ENCODE peak calls at places on chromosomes 2 and 18, in six cellular contexts. U is neuronal stem cell, A is IMR-90, M is H1, F is H9, I is trophoblast cell. E is an unnamed sample.

GRCh38 chr18:46379323-46379950 is 275.3 kb downstream of the HAUS1 start:
- DNase-seq in U (no peak), A (no peak), M (no peak), F (no peak), I (no peak), E (no peak)

GRCh38 chr2:228329279-228329678 is 147.8 kb upstream of the SPHKAP start:
- DNase-seq in U (no peak), A (no peak), M (no peak), F (no peak), I (no peak), E (no peak)

GRCh38 chr2:674319-674985 is 2.8 kb downstream of the TMEM18 start:
- DNase-seq in U (no peak), A (no peak), M (no peak), F (no peak), I (peak), E (no peak)

GRCh38 chr2:102489646-102490045 is 16.6 kb downstream of the SLC9A4 start:
- DNase-seq in U (no peak), A (no peak), M (no peak), F (no peak), I (no peak), E (no peak)

GRCh38 chr2:39356922-39357639 is 80.0 kb downstream of the MAP4K3 start:
- DNase-seq in U (no peak), A (no peak), M (no peak), F (no peak), I (no peak), E (no peak)

GRCh38 chr2:165406053-165406628 is 63.4 kb upstream of the CSRNP3 start:
- DNase-seq in U (peak), A (no peak), M (peak), F (peak), I (peak), E (peak)

GRCh38 chr2:169637620-169638019 is 53.5 kb downstream of the PPIG start:
- DNase-seq in U (no peak), A (peak), M (no peak), F (no peak), I (peak), E (peak)

GRCh38 chr2:128202791-128203190 is 111.8 kb downstream of the UGGT1 start:
- DNase-seq in U (no peak), A (peak), M (no peak), F (no peak), I (no peak), E (no peak)

GRCh38 chr18:12278153-12278764 is 24.1 kb downstream of the CIDEA start:
- DNase-seq in U (no peak), A (peak), M (no peak), F (peak), I (peak), E (no peak)

GRCh38 chr2:7829241-7829640 is 852.6 kb upstream of the ID2 start:
- DNase-seq in U (no peak), A (peak), M (no peak), F (no peak), I (no peak), E (no peak)

GRCh38 chr2:233426619-233427342 is 72.5 kb downstream of the DGKD start:
- DNase-seq in U (no peak), A (peak), M (no peak), F (no peak), I (peak), E (peak)

GRCh38 chr18:60146220-60146960 is 226.2 kb downstream of the MC4R start:
- DNase-seq in U (no peak), A (no peak), M (no peak), F (no peak), I (no peak), E (peak)

GRCh38 chr2:11094021-11094810 is 61.1 kb upstream of the SLC66A3 start:
- DNase-seq in U (no peak), A (no peak), M (no peak), F (no peak), I (no peak), E (no peak)

GRCh38 chr2:10520154-10520553 is 72.0 kb upstream of the ODC1 start:
- DNase-seq in U (no peak), A (no peak), M (peak), F (peak), I (no peak), E (no peak)

GRCh38 chr2:24893934-24894333 is 26.1 kb downstream of the ADCY3 start:
- DNase-seq in U (no peak), A (peak), M (no peak), F (no peak), I (no peak), E (peak)

GRCh38 chr2:218008060-218009040 is 5.6 kb upstream of the TNS1 start:
- DNase-seq in U (no peak), A (peak), M (no peak), F (no peak), I (no peak), E (no peak)

GRCh38 chr2:118168606-118169005 is 80.3 kb downstream of the INSIG2 start:
- DNase-seq in U (no peak), A (no peak), M (no peak), F (no peak), I (peak), E (no peak)

GRCh38 chr2:148526509-148527346 is 117.8 kb upstream of the EPC2 start:
- DNase-seq in U (no peak), A (no peak), M (no peak), F (peak), I (no peak), E (no peak)

GRCh38 chr2:148527488-148528340 is 116.8 kb upstream of the EPC2 start:
- DNase-seq in U (no peak), A (no peak), M (no peak), F (peak), I (no peak), E (no peak)

GRCh38 chr2:148523315-148523714 is 121.2 kb upstream of the EPC2 start:
- DNase-seq in U (no peak), A (no peak), M (no peak), F (peak), I (no peak), E (no peak)

GRCh38 chr2:148524519-148524919 is 120.0 kb upstream of the EPC2 start:
- DNase-seq in U (no peak), A (no peak), M (no peak), F (no peak), I (no peak), E (no peak)

GRCh38 chr2:148525130-148525529 is 119.4 kb upstream of the EPC2 start:
- DNase-seq in U (no peak), A (no peak), M (no peak), F (peak), I (no peak), E (no peak)
- H3K14ac ChIP-seq in U (no peak), A (no peak), M (no peak), F (no peak), I (no peak), E (no peak)

GRCh38 chr18:56289381-56289780 is 349.0 kb downstream of the TXNL1 start:
- DNase-seq in U (no peak), A (no peak), M (no peak), F (no peak), I (no peak), E (no peak)
- H3K14ac ChIP-seq in U (no peak), A (no peak), M (no peak), F (no peak), I (no peak), E (no peak)

DNA sequence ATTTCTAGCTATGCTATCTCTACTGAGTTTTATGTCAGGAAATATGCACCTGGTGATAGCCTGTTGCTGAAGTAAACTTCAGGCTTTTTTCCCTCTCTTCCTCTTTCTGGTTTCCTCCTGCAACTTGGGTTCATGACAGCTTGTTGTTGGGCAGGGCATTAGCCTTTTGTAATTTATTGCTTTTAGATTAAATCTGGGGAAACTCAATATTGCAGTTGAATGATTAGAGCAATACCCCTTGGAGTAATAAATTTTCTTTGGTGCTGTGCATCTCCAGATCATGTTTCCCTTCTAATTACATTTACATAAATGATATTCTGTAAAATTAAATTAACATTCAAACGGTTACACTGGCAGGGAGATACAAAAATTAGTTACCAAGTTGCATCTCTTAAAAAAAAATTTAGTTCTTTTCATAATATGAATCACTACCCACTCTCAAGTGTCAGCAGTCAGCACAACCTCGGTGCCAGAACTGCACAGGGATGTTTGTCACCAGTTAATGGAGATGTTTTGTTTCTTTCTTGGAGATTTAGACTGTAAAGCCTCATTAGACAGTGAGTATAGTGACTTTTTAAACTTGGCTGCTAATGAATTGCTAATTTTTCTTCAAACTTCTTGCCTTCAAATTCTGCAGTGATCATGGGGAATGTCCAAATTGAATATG is 466.5 kb upstream of the ETAA1 start:
- DNase-seq in U (no peak), A (no peak), M (no peak), F (no peak), I (no peak), E (no peak)
- H3K14ac ChIP-seq in U (no peak), A (no peak), M (no peak), F (no peak), I (no peak), E (no peak)

GRCh38 chr2:26474261-26474785 is 3.6 kb downstream of the OTOF start:
- DNase-seq in U (no peak), A (no peak), M (no peak), F (no peak), I (no peak), E (no peak)

GRCh38 chr2:26477911-26478253 is at the start of gene OTOF:
- DNase-seq in U (no peak), A (peak), M (no peak), F (no peak), I (peak), E (peak)

GRCh38 chr2:26477126-26477910 is 606 bp downstream of the OTOF start:
- DNase-seq in U (no peak), A (no peak), M (no peak), F (no peak), I (no peak), E (no peak)

GRCh38 chr2:26475037-26475436 is 2.9 kb downstream of the OTOF start:
- DNase-seq in U (no peak), A (no peak), M (no peak), F (no peak), I (no peak), E (no peak)

DNA sequence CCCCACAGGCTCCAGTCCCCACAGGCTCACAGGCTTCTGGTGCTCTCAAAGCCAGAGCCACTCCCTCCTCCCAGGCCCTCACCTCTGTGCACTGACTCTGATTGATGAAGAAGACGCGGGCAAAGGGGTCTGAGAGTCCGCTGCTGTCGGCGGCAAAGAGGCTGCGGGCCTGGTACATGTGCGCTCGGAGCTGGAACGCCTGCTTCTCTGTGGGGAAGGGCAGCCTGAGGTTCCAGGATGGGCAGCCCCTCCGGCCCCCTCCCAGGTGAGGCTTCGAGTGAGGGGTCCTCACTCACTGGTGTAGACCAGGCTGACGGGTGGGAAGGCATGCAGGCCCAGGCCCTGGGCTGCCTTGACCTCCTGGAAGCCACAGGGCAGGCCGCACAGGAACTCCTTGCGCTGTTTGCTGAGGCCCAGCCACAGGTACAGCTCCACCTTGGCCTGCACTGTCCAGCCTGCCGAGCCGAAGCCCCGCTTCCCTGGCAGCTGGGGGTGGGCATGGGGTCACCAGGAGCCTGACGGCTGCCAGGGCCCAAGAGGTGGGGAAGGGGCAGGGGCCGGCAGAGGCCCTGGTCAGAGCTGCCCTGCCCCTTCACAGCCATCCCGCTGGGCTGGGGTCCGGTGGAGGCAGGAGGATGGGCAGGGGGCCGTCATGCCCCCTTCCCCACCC is 2.0 kb downstream of the OTOF start:
- DNase-seq in U (no peak), A (no peak), M (no peak), F (no peak), I (no peak), E (no peak)
- H3K14ac ChIP-seq in U (peak), A (no peak), M (no peak), F (peak), I (no peak), E (peak)

DNA sequence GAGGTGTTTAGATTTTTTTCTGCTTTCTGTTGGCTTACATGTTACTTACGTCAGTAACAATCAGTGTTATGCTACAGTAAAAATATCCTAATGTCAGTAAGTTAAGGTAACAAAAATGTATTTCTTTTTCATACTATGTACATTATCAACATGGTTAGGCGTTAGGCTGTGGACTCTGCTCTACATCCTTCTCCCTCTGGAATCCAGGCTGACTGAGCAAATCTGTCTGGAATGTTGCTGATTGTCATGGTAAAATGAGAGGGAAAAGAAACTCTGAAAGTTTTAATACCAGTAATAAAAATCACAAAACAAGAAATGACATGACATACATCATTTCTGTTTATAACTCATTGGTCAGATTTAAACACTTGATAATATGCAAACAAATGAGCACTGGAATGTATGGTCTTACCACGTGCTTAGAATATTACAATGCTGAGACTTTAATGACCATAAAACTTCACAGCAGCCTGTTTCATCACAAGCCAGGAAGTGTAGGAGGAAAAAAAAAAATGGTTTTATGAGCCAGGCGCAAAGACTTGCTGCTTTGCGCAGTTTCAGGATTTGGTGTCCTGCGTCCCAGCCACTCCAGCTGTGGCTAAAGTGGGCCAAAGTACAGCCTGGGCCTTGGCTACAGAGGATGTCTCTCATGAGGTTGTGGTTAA is 252.4 kb downstream of the FSIP2 start:
- DNase-seq in U (no peak), A (peak), M (no peak), F (no peak), I (peak), E (peak)
- H3K14ac ChIP-seq in U (no peak), A (no peak), M (no peak), F (no peak), I (no peak), E (no peak)

E was measured in mesenchymal stem cell.